ENCODE peak calls at places on chromosome 9, in eight cellular contexts. A, H, O, P, Y, V, M and L are unnamed samples.

GRCh38 chr9:27539479-27540441 is 10.1 kb upstream of the MOB3B start:
- DNase-seq in A (peak), H (no peak), O (no peak), P (no peak), Y (no peak), V (no peak), M (no peak), L (peak)

GRCh38 chr9:138068601-138069035 is 191.0 kb downstream of the CACNA1B start:
- DNase-seq in A (no peak), H (no peak), O (no peak), P (no peak), Y (no peak), V (no peak), M (no peak), L (no peak)

GRCh38 chr9:105114956-105115728 is 129.3 kb upstream of the SLC44A1 start:
- DNase-seq in A (no peak), H (no peak), O (peak), P (no peak), Y (no peak), V (peak), M (no peak), L (no peak)

GRCh38 chr9:78695521-78695920 is 398.6 kb downstream of the PSAT1 start:
- DNase-seq in A (no peak), H (no peak), O (no peak), P (no peak), Y (no peak), V (peak), M (peak), L (no peak)

GRCh38 chr9:136697146-136697820 is 10.0 kb upstream of the AGPAT2 start:
- DNase-seq in A (peak), H (no peak), O (no peak), P (no peak), Y (no peak), V (no peak), M (no peak), L (no peak)

GRCh38 chr9:93501406-93501805 is 48.0 kb upstream of the FAM120AOS start:
- DNase-seq in A (peak), H (no peak), O (peak), P (no peak), Y (no peak), V (no peak), M (no peak), L (no peak)

GRCh38 chr9:95239071-95239470 is 78.4 kb downstream of the FANCC start:
- DNase-seq in A (no peak), H (no peak), O (no peak), P (no peak), Y (no peak), V (no peak), M (no peak), L (no peak)

GRCh38 chr9:126604059-126604685 is 9.6 kb upstream of the LMX1B start:
- DNase-seq in A (no peak), H (no peak), O (no peak), P (no peak), Y (no peak), V (no peak), M (no peak), L (no peak)

GRCh38 chr9:103837940-103838339 is 256.2 kb upstream of the SMC2 start:
- DNase-seq in A (no peak), H (no peak), O (no peak), P (no peak), Y (no peak), V (no peak), M (no peak), L (no peak)

GRCh38 chr9:95311956-95312355 is 5.6 kb downstream of the FANCC start:
- DNase-seq in A (no peak), H (no peak), O (no peak), P (no peak), Y (no peak), V (no peak), M (no peak), L (no peak)

GRCh38 chr9:134316444-134317160 is 9.7 kb upstream of the RXRA start:
- DNase-seq in A (peak), H (no peak), O (no peak), P (no peak), Y (no peak), V (peak), M (peak), L (no peak)

GRCh38 chr9:4573634-4574391 is 83.5 kb downstream of the SLC1A1 start:
- DNase-seq in A (no peak), H (no peak), O (no peak), P (no peak), Y (no peak), V (no peak), M (no peak), L (no peak)
- TF ChIP-seq CTCF in A (no peak), H (no peak), O (no peak), P (no peak), Y (no peak), V (no peak), M (no peak), L (no peak)

GRCh38 chr9:132546148-132547051 is 36.0 kb upstream of the BARHL1 start:
- DNase-seq in A (no peak), H (peak), O (peak), P (peak), Y (no peak), V (no peak), M (no peak), L (no peak)
- TF ChIP-seq CTCF in A (peak), H (peak), O (peak), P (peak), Y (no peak), V (peak), M (peak), L (peak)

GRCh38 chr9:89505048-89505447 is 7.1 kb upstream of the SEMA4D start:
- DNase-seq in A (no peak), H (no peak), O (no peak), P (no peak), Y (no peak), V (no peak), M (no peak), L (no peak)

GRCh38 chr9:89502038-89502601 is 4.2 kb upstream of the SEMA4D start:
- DNase-seq in A (no peak), H (no peak), O (no peak), P (no peak), Y (no peak), V (no peak), M (no peak), L (no peak)

GRCh38 chr9:89508951-89509607 is 11.2 kb upstream of the SEMA4D start:
- DNase-seq in A (no peak), H (no peak), O (no peak), P (no peak), Y (no peak), V (no peak), M (no peak), L (no peak)

GRCh38 chr9:89505795-89506385 is 8.0 kb upstream of the SEMA4D start:
- DNase-seq in A (no peak), H (no peak), O (no peak), P (no peak), Y (no peak), V (no peak), M (no peak), L (no peak)

GRCh38 chr9:89507626-89508025 is 9.7 kb upstream of the SEMA4D start:
- DNase-seq in A (no peak), H (no peak), O (peak), P (no peak), Y (no peak), V (no peak), M (no peak), L (no peak)
- TF ChIP-seq CTCF in A (no peak), H (no peak), O (no peak), P (no peak), Y (no peak), V (no peak), M (no peak), L (no peak)

GRCh38 chr9:121784706-121785426 is 133.4 kb downstream of the DAB2IP start:
- DNase-seq in A (no peak), H (no peak), O (no peak), P (no peak), Y (no peak), V (peak), M (no peak), L (no peak)
- TF ChIP-seq CTCF in A (no peak), H (no peak), O (no peak), P (no peak), Y (no peak), V (no peak), M (no peak), L (peak)

GRCh38 chr9:108650826-108651225 is 205.0 kb downstream of the ACTL7B start:
- DNase-seq in A (peak), H (no peak), O (no peak), P (no peak), Y (no peak), V (no peak), M (no peak), L (no peak)

GRCh38 chr9:108655818-108656217 is 200.0 kb downstream of the ACTL7B start:
- DNase-seq in A (no peak), H (no peak), O (no peak), P (no peak), Y (no peak), V (no peak), M (no peak), L (no peak)

GRCh38 chr9:108652851-108653250 is 202.9 kb downstream of the ACTL7B start:
- DNase-seq in A (no peak), H (no peak), O (no peak), P (no peak), Y (no peak), V (no peak), M (no peak), L (no peak)

DNA sequence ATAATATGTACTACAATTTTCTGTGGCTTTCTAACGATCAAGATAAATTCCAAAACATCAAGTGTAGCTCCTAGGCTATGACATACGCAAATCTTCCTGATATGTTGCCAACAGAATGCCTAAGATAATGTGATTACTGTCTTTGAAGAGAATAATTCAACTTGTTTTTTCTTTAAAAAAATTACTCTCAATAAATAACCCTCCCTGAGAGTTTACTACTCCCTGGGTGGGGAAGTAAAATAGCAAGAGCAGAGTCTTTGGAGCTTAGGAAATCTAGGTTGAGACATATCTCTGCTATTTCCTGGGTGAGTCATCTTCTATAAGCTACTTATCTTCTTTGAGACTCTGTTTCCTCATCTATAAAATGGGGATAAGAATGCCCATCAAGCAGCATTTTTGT is 201.2 kb downstream of the ACTL7B start:
- DNase-seq in A (peak), H (no peak), O (no peak), P (no peak), Y (no peak), V (no peak), M (no peak), L (no peak)
- TF ChIP-seq CTCF in A (no peak), H (no peak), O (no peak), P (no peak), Y (no peak), V (no peak), M (no peak), L (no peak)

DNA sequence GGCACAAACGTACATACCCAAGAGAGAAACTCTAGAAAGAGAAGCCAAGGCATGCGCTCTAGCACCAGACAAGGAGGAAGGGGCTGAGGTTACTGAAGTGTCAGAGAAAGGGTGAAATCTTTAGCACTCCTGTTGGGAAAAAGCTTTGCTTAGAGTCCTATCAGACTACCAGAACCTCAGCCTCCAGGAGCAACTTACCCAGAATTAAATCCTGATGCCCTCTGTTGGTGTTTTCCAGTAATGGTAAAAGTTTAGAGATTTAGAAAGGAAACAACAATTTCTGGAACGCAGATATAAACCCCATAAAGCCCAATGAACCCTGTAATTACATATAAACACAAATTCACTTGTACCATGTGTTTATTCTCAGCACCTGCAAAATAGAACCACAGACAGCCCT is 33.2 kb upstream of the ASTN2 start:
- DNase-seq in A (no peak), H (no peak), O (no peak), P (no peak), Y (no peak), V (no peak), M (no peak), L (no peak)
- TF ChIP-seq CTCF in A (peak), H (peak), O (no peak), P (no peak), Y (no peak), V (no peak), M (no peak), L (no peak)

GRCh38 chr9:74770508-74771261 is 117.0 kb downstream of the TRPM6 start:
- DNase-seq in A (no peak), H (peak), O (peak), P (peak), Y (peak), V (no peak), M (peak), L (no peak)
- TF ChIP-seq CTCF in A (peak), H (peak), O (peak), P (peak), Y (peak), V (peak), M (peak), L (peak)